ENCODE peak calls at places on chromosome 21, in ten cellular contexts. L, F, A, D, U, T, I, S, V and G are unnamed samples.

GRCh38 chr21:41562101-41563000 is 54.4 kb upstream of the TMPRSS2 start:
- DNase-seq in D (no peak), F (no peak), U (no peak), I (no peak), V (no peak), A (peak), S (peak), L (no peak), T (no peak), G (peak)

GRCh38 chr21:28712396-28712795 is 280.3 kb downstream of the LTN1 start:
- DNase-seq in I (no peak), A (no peak), T (no peak), U (no peak), V (no peak), S (no peak), F (no peak), L (no peak), D (no peak), G (no peak)

GRCh38 chr21:35005077-35005476 is 44.0 kb downstream of the RUNX1 start:
- DNase-seq in U (no peak), L (no peak), I (no peak), T (no peak), D (no peak), A (no peak), V (no peak), S (no peak), F (no peak), G (peak)

GRCh38 chr21:16294128-16294527 is 564.3 kb downstream of the USP25 start:
- DNase-seq in D (no peak), F (no peak), I (no peak), A (no peak), V (no peak), S (no peak), L (no peak), U (no peak), T (no peak), G (no peak)

GRCh38 chr21:46052703-46053651 is 44.9 kb upstream of the COL6A2 start:
- DNase-seq in S (peak), U (no peak), A (no peak), V (no peak), T (no peak), I (no peak), L (no peak), F (peak), D (no peak), G (peak)

GRCh38 chr21:26425576-26425975 is 147.5 kb downstream of the CYYR1 start:
- DNase-seq in S (no peak), I (no peak), U (no peak), V (no peak), A (no peak), D (no peak), T (no peak), F (no peak), L (no peak), G (no peak)

GRCh38 chr21:42232176-42232825 is 13.4 kb downstream of the ABCG1 start:
- DNase-seq in U (no peak), L (no peak), A (no peak), S (no peak), V (no peak), D (peak), T (no peak), F (no peak), I (no peak), G (no peak)

GRCh38 chr21:42287193-42288083 is 27.8 kb downstream of the TFF3 start:
- DNase-seq in L (no peak), U (no peak), A (no peak), S (no peak), I (no peak), V (no peak), T (no peak), F (no peak), D (no peak), G (no peak)

GRCh38 chr21:45341779-45342178 is 54.1 kb upstream of the POFUT2 start:
- DNase-seq in F (no peak), L (no peak), S (no peak), T (no peak), D (no peak), A (no peak), V (no peak), U (no peak), I (no peak), G (no peak)